ENCODE peak calls at places on chromosomes 1 and 21, in four cellular contexts. F is AG20443, J is ACHN, A is mucosa of gallbladder. M is an unnamed sample.

GRCh38 chr1:2443285-2444137 is 31.1 kb upstream of the PEX10 start:
- DNase-seq in F (no peak), J (no peak), A (no peak), M (no peak)

GRCh38 chr1:201488817-201489581 is 17.9 kb downstream of the CSRP1 start:
- DNase-seq in F (peak; percentile 95), J (peak; percentile 96), A (peak; percentile 74), M (peak; percentile 54)

GRCh38 chr1:218996362-218996761 is 177.3 kb upstream of the LYPLAL1 start:
- DNase-seq in F (no peak), J (no peak), A (no peak), M (no peak)

GRCh38 chr1:207240325-207241095 is 81.0 kb upstream of the CD55 start:
- DNase-seq in F (peak; percentile 24), J (no peak), A (no peak), M (peak; percentile 40)

GRCh38 chr1:56797079-56797685 is 22.0 kb downstream of the FYB2 start:
- DNase-seq in F (no peak), J (no peak), A (peak; percentile 51), M (no peak)

GRCh38 chr1:156664949-156665411 is 12.2 kb downstream of the NES start:
- DNase-seq in F (peak; percentile 40), J (no peak), A (peak; percentile 42), M (no peak)

GRCh38 chr1:211497489-211498045 is 5.6 kb upstream of the RD3 start:
- DNase-seq in F (no peak), J (no peak), A (no peak), M (no peak)

GRCh38 chr21:42009018-42009830 is 936 bp downstream of the ZBTB21 start:
- DNase-seq in F (peak; percentile 51), J (peak; percentile 48), A (peak; percentile 32), M (peak; percentile 19)

GRCh38 chr1:38228718-38229117 is 182.1 kb upstream of the POU3F1 start:
- DNase-seq in F (no peak), J (no peak), A (no peak), M (no peak)

GRCh38 chr1:99481391-99481996 is 164.4 kb upstream of the PALMD start:
- DNase-seq in F (peak; percentile 50), J (peak; percentile 60), A (peak; percentile 59), M (no peak)

GRCh38 chr1:30400436-30400975 is 322.9 kb downstream of the MATN1 start:
- DNase-seq in F (no peak), J (no peak), A (no peak), M (no peak)

GRCh38 chr1:243549108-243549507 is 293.3 kb downstream of the SDCCAG8 start:
- DNase-seq in F (peak; percentile 45), J (peak; percentile 81), A (no peak), M (peak; percentile 59)

GRCh38 chr21:25881524-25882376 is 147.0 kb downstream of the GABPA start:
- DNase-seq in F (peak; percentile 82), J (peak; percentile 60), A (peak; percentile 62), M (no peak)

GRCh38 chr1:90835172-90835660 is 118.1 kb upstream of the BARHL2 start:
- DNase-seq in F (peak; percentile 24), J (no peak), A (no peak), M (no peak)

GRCh38 chr1:152072311-152072710 is 16.6 kb downstream of the TCHHL1 start:
- DNase-seq in F (no peak), J (no peak), A (no peak), M (no peak)

GRCh38 chr1:225201447-225201846 is 226.4 kb downstream of the LBR start:
- DNase-seq in F (no peak), J (no peak), A (no peak), M (no peak)

GRCh38 chr1:93811646-93812045 is 67.4 kb downstream of the DNTTIP2 start:
- DNase-seq in F (peak; percentile 29), J (no peak), A (no peak), M (no peak)

GRCh38 chr1:25543106-25543424 is 341 bp upstream of the LDLRAP1 start:
- DNase-seq in F (no peak), J (no peak), A (no peak), M (no peak)

GRCh38 chr21:42062543-42063022 is 8.5 kb upstream of the UMODL1 start:
- DNase-seq in F (no peak), J (no peak), A (peak; percentile 57), M (no peak)

GRCh38 chr1:49307452-49307851 is 530.8 kb upstream of the BEND5 start:
- DNase-seq in F (no peak), J (no peak), A (no peak), M (no peak)

GRCh38 chr1:98058676-98059075 is 137.8 kb upstream of the DPYD start:
- DNase-seq in F (no peak), J (peak; percentile 72), A (no peak), M (no peak)

GRCh38 chr1:37811027-37811655 is 3.1 kb upstream of the YRDC start:
- DNase-seq in F (peak; percentile 81), J (peak; percentile 78), A (peak; percentile 44), M (no peak)

GRCh38 chr1:212667223-212668139 is 32.2 kb downstream of the BATF3 start:
- DNase-seq in F (peak; percentile 92), J (peak; percentile 78), A (peak; percentile 36), M (peak; percentile 84)

GRCh38 chr21:34850166-34850695 is 181.4 kb downstream of the CLIC6 start:
- DNase-seq in F (no peak), J (no peak), A (no peak), M (no peak)

GRCh38 chr1:237713886-237714285 is 176.8 kb downstream of the ZP4 start:
- DNase-seq in F (no peak), J (peak; percentile 22), A (no peak), M (no peak)

GRCh38 chr1:21234779-21235178 is 55.5 kb downstream of the ECE1 start:
- DNase-seq in F (peak; percentile 49), J (no peak), A (no peak), M (no peak)

GRCh38 chr1:200979574-200980451 is 43.7 kb downstream of the KIF21B start:
- DNase-seq in F (no peak), J (peak; percentile 21), A (no peak), M (no peak)

GRCh38 chr1:98110674-98111073 is 189.8 kb upstream of the DPYD start:
- DNase-seq in F (peak; percentile 49), J (no peak), A (no peak), M (no peak)

GRCh38 chr1:47477595-47478080 is 39.8 kb downstream of the FOXD2 start:
- DNase-seq in F (no peak), J (no peak), A (peak; percentile 78), M (no peak)